ENCODE peak calls at places on chromosomes 13 and 19, in six cellular contexts. O is H1, E is HCT116, U is SK-N-SH, G is GM12878, M is K562. V is an unnamed sample. For H3K4me1, the result is how much of the 10 kb centered on the place peaks cover.

GRCh38 chr13:29849071-29849541 is 1.3 kb downstream of the UBL3 start:
- DNase-seq in M (no peak), E (no peak), U (peak), O (no peak), G (no peak), V (no peak)

GRCh38 chr19:51572908-51573307 is 1.8 kb downstream of the ZNF175 start:
- DNase-seq in O (no peak), G (no peak), E (no peak), U (no peak), M (no peak), V (no peak)

GRCh38 chr19:55377356-55378131 is 918 bp downstream of the TMEM190 start:
- DNase-seq in O (no peak), G (no peak), U (peak), M (no peak), E (no peak), V (no peak)

GRCh38 chr13:41558781-41559560 is 101.6 kb downstream of the RGCC start:
- DNase-seq in M (no peak), E (no peak), U (no peak), G (no peak), O (no peak), V (no peak)

GRCh38 chr13:40230833-40231266 is 435.6 kb downstream of the FOXO1 start:
- DNase-seq in U (no peak), O (no peak), E (no peak), G (no peak), M (no peak), V (no peak)

GRCh38 chr19:11064831-11065303 is 24.4 kb upstream of the LDLR start:
- DNase-seq in E (no peak), U (no peak), M (peak), O (no peak), G (no peak), V (no peak)

GRCh38 chr19:36140289-36141038 is 598 bp downstream of the CAPNS1 start:
- DNase-seq in G (no peak), U (peak), E (no peak), O (no peak), M (peak), V (no peak)

GRCh38 chr19:48560095-48560530 is 8.1 kb downstream of the SULT2B1 start:
- DNase-seq in U (no peak), M (no peak), E (no peak), O (no peak), G (no peak), V (no peak)

GRCh38 chr19:10091370-10091687 is 5.2 kb downstream of the SHFL start:
- DNase-seq in U (no peak), E (no peak), O (no peak), M (no peak), G (no peak), V (no peak)

GRCh38 chr19:39846176-39846677 is at the start of gene FBL:
- DNase-seq in E (peak), M (peak), O (peak), G (peak), U (peak), V (peak)
- H3K4me1 ChIP-seq in E (under half), M (under half), O (under half), G (under half), U (under half), V (half or more)

DNA sequence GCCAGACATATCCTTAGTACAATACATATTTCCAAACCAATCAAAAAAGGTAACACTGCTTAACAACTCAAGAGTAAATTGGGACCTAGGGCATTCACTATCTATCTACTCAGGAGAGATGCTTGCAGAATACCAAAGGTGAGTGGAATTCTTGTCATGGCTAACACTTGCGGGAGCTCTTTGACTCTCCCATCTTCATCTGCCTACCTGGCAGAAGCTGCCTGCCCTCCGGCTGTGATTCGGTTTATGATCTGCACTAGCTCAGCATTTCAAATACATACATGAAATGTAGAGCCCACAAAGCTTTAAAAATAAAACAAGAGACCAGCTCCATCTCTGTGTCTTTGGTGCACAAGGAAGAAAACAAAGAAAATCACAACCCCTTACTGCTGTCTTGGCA is 127.3 kb downstream of the STARD13 start:
- DNase-seq in E (no peak), G (no peak), U (no peak), O (no peak), M (no peak), V (no peak)
- TF ChIP-seq SIN3A in E (no peak), G (no peak), U (no peak), O (no peak), M (no peak), V (no peak)

GRCh38 chr13:112894423-112894672 is 74.7 kb upstream of the MCF2L start:
- DNase-seq in M (no peak), E (no peak), O (no peak), U (no peak), G (no peak), V (no peak)

GRCh38 chr13:112896736-112897602 is 72.0 kb upstream of the MCF2L start:
- DNase-seq in G (no peak), U (no peak), O (no peak), M (no peak), E (no peak), V (no peak)

GRCh38 chr13:112894673-112895481 is 74.1 kb upstream of the MCF2L start:
- DNase-seq in U (peak), O (no peak), E (no peak), G (no peak), M (no peak), V (no peak)

GRCh38 chr13:112897603-112897955 is 71.4 kb upstream of the MCF2L start:
- DNase-seq in O (no peak), G (no peak), E (no peak), U (no peak), M (no peak), V (no peak)

GRCh38 chr13:112895521-112896465 is 73.2 kb upstream of the MCF2L start:
- DNase-seq in M (no peak), U (no peak), O (no peak), E (no peak), G (no peak), V (no peak)
- H3K4me1 ChIP-seq in M (under half), U (under half), O (under half), E (under half), G (under half), V (under half)

GRCh38 chr19:43782311-43782660 is 1.5 kb upstream of the KCNN4 start:
- DNase-seq in M (no peak), U (no peak), O (no peak), G (no peak), E (no peak), V (no peak)

GRCh38 chr19:43781630-43782310 is 997 bp upstream of the KCNN4 start:
- DNase-seq in E (no peak), M (no peak), U (no peak), O (no peak), G (no peak), V (no peak)

GRCh38 chr19:43779820-43780219 is 953 bp downstream of the KCNN4 start:
- DNase-seq in O (no peak), G (no peak), M (peak), U (no peak), E (no peak), V (no peak)

GRCh38 chr19:43779147-43779819 is 1.5 kb downstream of the KCNN4 start:
- DNase-seq in E (no peak), M (no peak), U (no peak), G (no peak), O (no peak), V (no peak)

GRCh38 chr19:43780706-43781525 is at the start of gene KCNN4:
- DNase-seq in U (no peak), E (peak), G (no peak), M (peak), O (no peak), V (no peak)
- TF ChIP-seq SIN3A in U (no peak), E (no peak), G (peak), M (no peak), O (no peak), V (no peak)